ENCODE peak calls at places on chromosomes 7 and 10, in six cellular contexts. One of them, this sample, is unnamed.

GRCh38 chr7:47386273-47386820 is 195.6 kb downstream of the TNS3 start:
- DNase-seq in colonic mucosa: no peak
- DNase-seq in HCT116: no peak
- DNase-seq in upper lobe of right lung: no peak
- DNase-seq in lower lobe of right lung: no peak
- DNase-seq in psoas muscle: no peak
- DNase-seq in this sample: no peak

GRCh38 chr10:58209669-58210068 is 58.0 kb downstream of the IPMK start:
- DNase-seq in lower lobe of right lung: no peak
- DNase-seq in psoas muscle: no peak
- DNase-seq in upper lobe of right lung: peak; percentile 30
- DNase-seq in HCT116: no peak
- DNase-seq in colonic mucosa: no peak
- DNase-seq in this sample: no peak

GRCh38 chr7:133561361-133561760 is 308.5 kb downstream of the EXOC4 start:
- DNase-seq in psoas muscle: no peak
- DNase-seq in upper lobe of right lung: no peak
- DNase-seq in colonic mucosa: no peak
- DNase-seq in HCT116: no peak
- DNase-seq in lower lobe of right lung: no peak
- DNase-seq in this sample: no peak

GRCh38 chr7:124020060-124020459 is 12.8 kb downstream of the TMEM229A start:
- DNase-seq in HCT116: no peak
- DNase-seq in colonic mucosa: no peak
- DNase-seq in lower lobe of right lung: no peak
- DNase-seq in psoas muscle: no peak
- DNase-seq in upper lobe of right lung: no peak
- DNase-seq in this sample: no peak

GRCh38 chr7:137957887-137958286 is 44.0 kb downstream of the CREB3L2 start:
- DNase-seq in colonic mucosa: no peak
- DNase-seq in psoas muscle: peak; percentile 39
- DNase-seq in HCT116: no peak
- DNase-seq in upper lobe of right lung: no peak
- DNase-seq in lower lobe of right lung: no peak
- DNase-seq in this sample: no peak

GRCh38 chr10:124732931-124733536 is 11.1 kb downstream of the FAM53B start:
- DNase-seq in lower lobe of right lung: peak; percentile 77
- DNase-seq in colonic mucosa: peak; percentile 56
- DNase-seq in psoas muscle: peak; percentile 78
- DNase-seq in HCT116: no peak
- DNase-seq in upper lobe of right lung: peak; percentile 84
- DNase-seq in this sample: no peak

GRCh38 chr7:32218741-32219283 is 148.6 kb upstream of the PDE1C start:
- DNase-seq in HCT116: no peak
- DNase-seq in psoas muscle: no peak
- DNase-seq in upper lobe of right lung: no peak
- DNase-seq in lower lobe of right lung: no peak
- DNase-seq in colonic mucosa: no peak
- DNase-seq in this sample: no peak

GRCh38 chr10:23099079-23099478 is 3.7 kb downstream of the MSRB2 start:
- DNase-seq in HCT116: no peak
- DNase-seq in upper lobe of right lung: no peak
- DNase-seq in psoas muscle: no peak
- DNase-seq in colonic mucosa: no peak
- DNase-seq in lower lobe of right lung: no peak
- DNase-seq in this sample: no peak

GRCh38 chr10:125084191-125085186 is 75.9 kb downstream of the CTBP2 start:
- DNase-seq in colonic mucosa: no peak
- DNase-seq in HCT116: peak; percentile 85
- DNase-seq in upper lobe of right lung: peak; percentile 62
- DNase-seq in psoas muscle: peak; percentile 74
- DNase-seq in lower lobe of right lung: no peak
- DNase-seq in this sample: peak; percentile 88

GRCh38 chr10:69862882-69863530 is 61.3 kb downstream of the COL13A1 start:
- DNase-seq in lower lobe of right lung: no peak
- DNase-seq in upper lobe of right lung: no peak
- DNase-seq in HCT116: no peak
- DNase-seq in psoas muscle: no peak
- DNase-seq in colonic mucosa: no peak
- DNase-seq in this sample: no peak

GRCh38 chr10:102435098-102435497 is 2.7 kb upstream of the CUEDC2 start:
- DNase-seq in colonic mucosa: no peak
- DNase-seq in lower lobe of right lung: no peak
- DNase-seq in upper lobe of right lung: no peak
- DNase-seq in psoas muscle: peak; percentile 7
- DNase-seq in HCT116: no peak
- DNase-seq in this sample: no peak

GRCh38 chr7:13159467-13160184 is 472.2 kb downstream of the ARL4A start:
- DNase-seq in colonic mucosa: no peak
- DNase-seq in upper lobe of right lung: no peak
- DNase-seq in HCT116: no peak
- DNase-seq in psoas muscle: no peak
- DNase-seq in lower lobe of right lung: no peak
- DNase-seq in this sample: no peak

GRCh38 chr10:113475381-113475807 is 77.5 kb upstream of the HABP2 start:
- DNase-seq in upper lobe of right lung: no peak
- DNase-seq in colonic mucosa: no peak
- DNase-seq in lower lobe of right lung: no peak
- DNase-seq in psoas muscle: no peak
- DNase-seq in HCT116: no peak
- DNase-seq in this sample: no peak

GRCh38 chr7:151113344-151114150 is 27.3 kb downstream of the AGAP3 start:
- DNase-seq in lower lobe of right lung: peak; percentile 75
- DNase-seq in colonic mucosa: no peak
- DNase-seq in upper lobe of right lung: no peak
- DNase-seq in HCT116: peak; percentile 76
- DNase-seq in psoas muscle: no peak
- DNase-seq in this sample: peak; percentile 22

GRCh38 chr10:131814567-131815290 is 86.1 kb upstream of the PPP2R2D start:
- DNase-seq in upper lobe of right lung: peak; percentile 46
- DNase-seq in psoas muscle: no peak
- DNase-seq in lower lobe of right lung: no peak
- DNase-seq in colonic mucosa: peak; percentile 7
- DNase-seq in HCT116: no peak
- DNase-seq in this sample: no peak

GRCh38 chr7:66751945-66752344 is 11.4 kb downstream of the RABGEF1 start:
- DNase-seq in lower lobe of right lung: no peak
- DNase-seq in upper lobe of right lung: no peak
- DNase-seq in psoas muscle: no peak
- DNase-seq in HCT116: no peak
- DNase-seq in colonic mucosa: no peak
- DNase-seq in this sample: no peak

GRCh38 chr10:3122486-3123205 is 49.9 kb downstream of the PITRM1 start:
- DNase-seq in psoas muscle: no peak
- DNase-seq in HCT116: no peak
- DNase-seq in colonic mucosa: no peak
- DNase-seq in upper lobe of right lung: no peak
- DNase-seq in lower lobe of right lung: no peak
- DNase-seq in this sample: no peak

GRCh38 chr10:49766484-49766883 is 4.4 kb upstream of the OGDHL start:
- DNase-seq in HCT116: no peak
- DNase-seq in colonic mucosa: no peak
- DNase-seq in upper lobe of right lung: no peak
- DNase-seq in psoas muscle: no peak
- DNase-seq in lower lobe of right lung: no peak
- DNase-seq in this sample: no peak

GRCh38 chr7:17408245-17408903 is 109.9 kb downstream of the AHR start:
- DNase-seq in HCT116: peak; percentile 74
- DNase-seq in upper lobe of right lung: peak; percentile 69
- DNase-seq in psoas muscle: peak; percentile 35
- DNase-seq in colonic mucosa: peak; percentile 30
- DNase-seq in lower lobe of right lung: peak; percentile 52
- DNase-seq in this sample: peak; percentile 75

GRCh38 chr7:128215739-128216138 is 25.3 kb upstream of the LEP start:
- DNase-seq in lower lobe of right lung: no peak
- DNase-seq in HCT116: no peak
- DNase-seq in colonic mucosa: no peak
- DNase-seq in psoas muscle: no peak
- DNase-seq in upper lobe of right lung: no peak
- DNase-seq in this sample: no peak

GRCh38 chr10:119344381-119344780 is 137.0 kb downstream of the GRK5 start:
- DNase-seq in HCT116: no peak
- DNase-seq in psoas muscle: no peak
- DNase-seq in colonic mucosa: no peak
- DNase-seq in lower lobe of right lung: no peak
- DNase-seq in upper lobe of right lung: peak; percentile 30
- DNase-seq in this sample: no peak

GRCh38 chr7:47771301-47771989 is 176.8 kb downstream of the PKD1L1 start:
- DNase-seq in psoas muscle: peak; percentile 28
- DNase-seq in HCT116: no peak
- DNase-seq in lower lobe of right lung: no peak
- DNase-seq in upper lobe of right lung: no peak
- DNase-seq in colonic mucosa: no peak
- DNase-seq in this sample: no peak

GRCh38 chr7:33392143-33392542 is 262.8 kb downstream of the BBS9 start:
- DNase-seq in colonic mucosa: no peak
- DNase-seq in psoas muscle: no peak
- DNase-seq in upper lobe of right lung: no peak
- DNase-seq in lower lobe of right lung: no peak
- DNase-seq in HCT116: no peak
- DNase-seq in this sample: no peak

GRCh38 chr7:39353615-39354376 is 212.4 kb upstream of the YAE1 start:
- DNase-seq in HCT116: no peak
- DNase-seq in upper lobe of right lung: peak; percentile 66
- DNase-seq in colonic mucosa: no peak
- DNase-seq in lower lobe of right lung: peak; percentile 50
- DNase-seq in psoas muscle: no peak
- DNase-seq in this sample: no peak

GRCh38 chr7:147646568-147646967 is 944.0 kb upstream of the C7orf33 start:
- DNase-seq in HCT116: no peak
- DNase-seq in lower lobe of right lung: no peak
- DNase-seq in colonic mucosa: peak; percentile 49
- DNase-seq in upper lobe of right lung: no peak
- DNase-seq in psoas muscle: no peak
- DNase-seq in this sample: no peak

GRCh38 chr7:108630002-108630401 is 60.3 kb downstream of the DNAJB9 start:
- DNase-seq in HCT116: no peak
- DNase-seq in lower lobe of right lung: no peak
- DNase-seq in upper lobe of right lung: no peak
- DNase-seq in colonic mucosa: peak; percentile 18
- DNase-seq in psoas muscle: no peak
- DNase-seq in this sample: no peak

GRCh38 chr10:77333610-77334340 is 303.8 kb downstream of the KCNMA1 start:
- DNase-seq in HCT116: no peak
- DNase-seq in colonic mucosa: peak; percentile 43
- DNase-seq in psoas muscle: no peak
- DNase-seq in lower lobe of right lung: no peak
- DNase-seq in upper lobe of right lung: no peak
- DNase-seq in this sample: no peak

GRCh38 chr10:102669206-102670064 is 25.2 kb downstream of the TRIM8 start:
- DNase-seq in psoas muscle: peak; percentile 62
- DNase-seq in lower lobe of right lung: peak; percentile 83
- DNase-seq in HCT116: peak; percentile 35
- DNase-seq in colonic mucosa: no peak
- DNase-seq in upper lobe of right lung: peak; percentile 86
- DNase-seq in this sample: no peak

GRCh38 chr10:33801705-33802104 is 467.2 kb upstream of the NRP1 start:
- DNase-seq in upper lobe of right lung: no peak
- DNase-seq in lower lobe of right lung: no peak
- DNase-seq in psoas muscle: no peak
- DNase-seq in colonic mucosa: no peak
- DNase-seq in HCT116: peak; percentile 22
- DNase-seq in this sample: no peak

GRCh38 chr10:12950583-12951128 is 50.9 kb downstream of the CCDC3 start:
- DNase-seq in lower lobe of right lung: no peak
- DNase-seq in upper lobe of right lung: no peak
- DNase-seq in HCT116: no peak
- DNase-seq in colonic mucosa: no peak
- DNase-seq in psoas muscle: no peak
- DNase-seq in this sample: no peak

GRCh38 chr10:43393606-43394360 is 15.2 kb downstream of the HNRNPF start:
- DNase-seq in upper lobe of right lung: no peak
- DNase-seq in psoas muscle: no peak
- DNase-seq in colonic mucosa: no peak
- DNase-seq in HCT116: no peak
- DNase-seq in lower lobe of right lung: no peak
- DNase-seq in this sample: no peak

DNA sequence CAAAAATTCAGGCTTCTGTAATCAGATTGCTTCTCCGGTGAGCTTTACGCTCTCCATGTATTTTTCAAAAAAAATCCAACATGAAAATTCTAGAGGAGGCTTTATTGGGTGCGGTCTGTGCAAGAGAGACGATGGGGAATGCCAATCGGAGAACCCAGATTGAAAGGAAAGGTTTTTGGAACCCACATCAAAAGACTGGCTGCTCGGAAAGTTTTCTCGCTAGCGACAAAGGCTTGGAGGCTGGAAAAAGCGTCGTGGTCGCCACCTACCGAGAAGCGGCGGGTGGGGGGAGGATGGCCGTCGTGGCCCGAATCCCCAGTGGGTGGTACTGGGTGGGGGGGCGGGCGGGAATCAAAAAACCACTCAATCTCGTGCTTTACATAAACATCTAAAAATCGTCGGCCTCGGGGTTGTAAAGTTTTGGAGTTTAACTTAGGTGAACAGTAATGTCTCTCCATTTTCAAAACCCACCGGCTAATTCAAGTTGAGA is 1.1 kb upstream of the GTF2I start:
- DNase-seq in lower lobe of right lung: no peak
- DNase-seq in psoas muscle: peak; percentile 52
- DNase-seq in upper lobe of right lung: peak; percentile 78
- DNase-seq in HCT116: no peak
- DNase-seq in colonic mucosa: peak; percentile 67
- DNase-seq in this sample: no peak
- TF ChIP-seq CTCF in lower lobe of right lung: peak; percentile 24
- TF ChIP-seq CTCF in psoas muscle: no peak
- TF ChIP-seq CTCF in upper lobe of right lung: no peak
- TF ChIP-seq CTCF in HCT116: no peak
- TF ChIP-seq CTCF in colonic mucosa: no peak
- TF ChIP-seq CTCF in this sample: no peak

GRCh38 chr7:105741993-105742392 is 134.4 kb downstream of the ATXN7L1 start:
- DNase-seq in psoas muscle: no peak
- DNase-seq in HCT116: no peak
- DNase-seq in colonic mucosa: no peak
- DNase-seq in upper lobe of right lung: no peak
- DNase-seq in lower lobe of right lung: no peak
- DNase-seq in this sample: no peak
- H3K4me3 ChIP-seq in psoas muscle: no peak overlapping the region
- H3K4me3 ChIP-seq in HCT116: no peak overlapping the region
- H3K4me3 ChIP-seq in colonic mucosa: no peak overlapping the region
- H3K4me3 ChIP-seq in upper lobe of right lung: no peak overlapping the region
- H3K4me3 ChIP-seq in lower lobe of right lung: no peak overlapping the region
- H3K4me3 ChIP-seq in this sample: no peak overlapping the region

DNA sequence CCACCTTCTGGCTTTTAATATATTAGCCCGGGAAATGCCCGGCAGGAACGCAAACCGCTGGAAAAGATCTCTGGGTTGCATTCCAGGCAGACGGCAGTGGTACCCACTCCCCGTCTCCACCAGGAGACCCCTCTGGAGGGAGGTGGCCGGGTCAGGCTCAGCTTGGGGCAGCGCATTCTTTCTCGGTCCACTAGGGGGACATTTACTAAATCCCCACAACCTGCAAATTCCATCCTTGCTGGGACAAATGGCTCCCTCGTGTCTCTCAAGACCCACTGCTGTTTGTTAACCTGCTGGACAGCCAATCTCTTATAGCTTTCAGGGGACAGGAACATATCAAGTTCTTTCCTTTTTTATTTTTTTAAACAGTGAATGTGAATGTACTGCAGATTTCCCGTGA is 45.8 kb upstream of the CARD11 start:
- DNase-seq in upper lobe of right lung: no peak
- DNase-seq in HCT116: no peak
- DNase-seq in colonic mucosa: no peak
- DNase-seq in psoas muscle: no peak
- DNase-seq in lower lobe of right lung: no peak
- DNase-seq in this sample: no peak
- TF ChIP-seq CTCF in upper lobe of right lung: peak; percentile 49
- TF ChIP-seq CTCF in HCT116: peak; percentile 68
- TF ChIP-seq CTCF in colonic mucosa: peak; percentile 25
- TF ChIP-seq CTCF in psoas muscle: no peak
- TF ChIP-seq CTCF in lower lobe of right lung: peak; percentile 41
- TF ChIP-seq CTCF in this sample: peak; percentile 45

GRCh38 chr10:99560277-99561126 is 27.8 kb downstream of the NKX2-3 start:
- DNase-seq in psoas muscle: no peak
- DNase-seq in upper lobe of right lung: no peak
- DNase-seq in colonic mucosa: peak; percentile 75
- DNase-seq in lower lobe of right lung: no peak
- DNase-seq in HCT116: peak; percentile 61
- DNase-seq in this sample: peak; percentile 19
- H3K4me3 ChIP-seq in psoas muscle: no peak overlapping the region
- H3K4me3 ChIP-seq in upper lobe of right lung: no peak overlapping the region
- H3K4me3 ChIP-seq in colonic mucosa: no peak overlapping the region
- H3K4me3 ChIP-seq in lower lobe of right lung: no peak overlapping the region
- H3K4me3 ChIP-seq in HCT116: no peak overlapping the region
- H3K4me3 ChIP-seq in this sample: no peak overlapping the region

This sample was measured in HFF-Myc.